ENCODE peak calls at places on chromosome 1, in four cellular contexts. One of them, this sample, is unnamed.

GRCh38 chr1:89429062-89429461 is 65.2 kb downstream of the GBP6 start:
- DNase-seq in RCC 7860: no peak
- DNase-seq in choroid plexus epithelial cell: no peak
- DNase-seq in NCI-H82: no peak
- DNase-seq in this sample: no peak

GRCh38 chr1:45640293-45640692 is 16.4 kb upstream of the CCDC17 start:
- DNase-seq in RCC 7860: no peak
- DNase-seq in choroid plexus epithelial cell: peak; percentile 29
- DNase-seq in NCI-H82: no peak
- DNase-seq in this sample: no peak

GRCh38 chr1:8922962-8923361 is 22.7 kb upstream of the CA6 start:
- DNase-seq in RCC 7860: no peak
- DNase-seq in choroid plexus epithelial cell: no peak
- DNase-seq in NCI-H82: no peak
- DNase-seq in this sample: no peak

GRCh38 chr1:244968431-244968830 is 104.1 kb upstream of the HNRNPU start:
- DNase-seq in RCC 7860: no peak
- DNase-seq in choroid plexus epithelial cell: no peak
- DNase-seq in NCI-H82: no peak
- DNase-seq in this sample: no peak

GRCh38 chr1:187051618-187052232 is 223.0 kb downstream of the PLA2G4A start:
- DNase-seq in RCC 7860: peak; percentile 21
- DNase-seq in choroid plexus epithelial cell: peak; percentile 73
- DNase-seq in NCI-H82: peak; percentile 74
- DNase-seq in this sample: peak; percentile 5

GRCh38 chr1:27348861-27349783 is 7.3 kb downstream of the SYTL1 start:
- DNase-seq in RCC 7860: peak; percentile 33
- DNase-seq in choroid plexus epithelial cell: no peak
- DNase-seq in NCI-H82: peak; percentile 87
- DNase-seq in this sample: no peak

GRCh38 chr1:966603-967295 is 467 bp downstream of the PLEKHN1 start:
- DNase-seq in RCC 7860: peak; percentile 67
- DNase-seq in choroid plexus epithelial cell: peak; percentile 44
- DNase-seq in NCI-H82: peak; percentile 63
- DNase-seq in this sample: peak; percentile 85

GRCh38 chr1:53553734-53554509 is 94.7 kb downstream of the DMRTB1 start:
- DNase-seq in RCC 7860: peak; percentile 83
- DNase-seq in choroid plexus epithelial cell: no peak
- DNase-seq in NCI-H82: peak; percentile 39
- DNase-seq in this sample: peak; percentile 24

GRCh38 chr1:234735976-234736375 is 126.0 kb upstream of the IRF2BP2 start:
- DNase-seq in RCC 7860: no peak
- DNase-seq in choroid plexus epithelial cell: no peak
- DNase-seq in NCI-H82: no peak
- DNase-seq in this sample: no peak

GRCh38 chr1:189313488-189313887 is 1164.2 kb downstream of the BRINP3 start:
- DNase-seq in RCC 7860: no peak
- DNase-seq in choroid plexus epithelial cell: no peak
- DNase-seq in NCI-H82: no peak
- DNase-seq in this sample: no peak

GRCh38 chr1:2633401-2633935 is 652 bp upstream of the MMEL1 start:
- DNase-seq in RCC 7860: no peak
- DNase-seq in choroid plexus epithelial cell: no peak
- DNase-seq in NCI-H82: no peak
- DNase-seq in this sample: no peak

This sample was measured in MG63.